ENCODE peak calls at places on chromosome 22, in ten cellular contexts. M is skeletal muscle cell; Q is ovary; X is stimulated activated naive CD8-positive, alpha-beta T cell treated with anti-CD3 and anti-CD28 coated beads, Interleukin-15, Interleukin-2, amounts not matched to agents 100 U/mL and 50 U/mL, for 24 hours; J is psoas muscle; P is naive thymus-derived CD8-positive, alpha-beta T cell; K is memory B cell; D is anterior cingulate cortex; T is HEK293T; C is fibroblast of pulmonary artery. B is an unnamed sample.

GRCh38 chr22:22214819-22215329 is 29.7 kb upstream of the VPREB1 start:
- DNase-seq in M (no peak), Q (no peak), X (no peak), J (no peak), P (no peak), K (no peak), D (no peak), T (no peak), C (no peak), B (no peak)

GRCh38 chr22:19242699-19243098 is 48.8 kb downstream of the CLTCL1 start:
- DNase-seq in M (no peak), Q (no peak), X (no peak), J (no peak), P (no peak), K (no peak), D (no peak), T (no peak), C (no peak), B (no peak)

GRCh38 chr22:19843107-19843856 is 11.4 kb downstream of the GNB1L start:
- DNase-seq in M (no peak), Q (no peak), X (no peak), J (peak; percentile 49), P (no peak), K (no peak), D (no peak), T (no peak), C (no peak), B (no peak)

GRCh38 chr22:20839837-20840645 is 18.6 kb downstream of the PI4KA start:
- DNase-seq in M (no peak), Q (no peak), X (no peak), J (no peak), P (no peak), K (no peak), D (no peak), T (no peak), C (no peak), B (no peak)

GRCh38 chr22:40418366-40419201 is 48.2 kb downstream of the SGSM3 start:
- DNase-seq in M (no peak), Q (no peak), X (peak; percentile 32), J (no peak), P (peak; percentile 78), K (no peak), D (no peak), T (no peak), C (no peak), B (no peak)

GRCh38 chr22:50139843-50140415 is 30.6 kb upstream of the PANX2 start:
- DNase-seq in M (no peak), Q (no peak), X (no peak), J (no peak), P (no peak), K (no peak), D (no peak), T (no peak), C (peak; percentile 20), B (no peak)

GRCh38 chr22:30186535-30186934 is 60.0 kb downstream of the LIF start:
- DNase-seq in M (no peak), Q (no peak), X (no peak), J (no peak), P (no peak), K (no peak), D (no peak), T (no peak), C (no peak), B (no peak)

GRCh38 chr22:50483977-50484853 is 2.4 kb upstream of the MIOX start:
- DNase-seq in M (no peak), Q (no peak), X (no peak), J (no peak), P (no peak), K (no peak), D (no peak), T (no peak), C (no peak), B (no peak)

GRCh38 chr22:33539902-33540751 is 380.1 kb downstream of the LARGE1 start:
- DNase-seq in M (no peak), Q (peak; percentile 77), X (no peak), J (peak; percentile 70), P (no peak), K (no peak), D (no peak), T (no peak), C (no peak), B (no peak)

GRCh38 chr22:28052818-28053217 is 133.8 kb upstream of the PITPNB start:
- DNase-seq in M (no peak), Q (no peak), X (no peak), J (no peak), P (no peak), K (no peak), D (no peak), T (no peak), C (no peak), B (no peak)

GRCh38 chr22:31616315-31616980 is 45.6 kb downstream of the PISD start:
- DNase-seq in M (no peak), Q (no peak), X (peak; percentile 64), J (no peak), P (no peak), K (no peak), D (no peak), T (no peak), C (no peak), B (no peak)

GRCh38 chr22:27335102-27335660 is 466.4 kb downstream of the MN1 start:
- DNase-seq in M (no peak), Q (no peak), X (no peak), J (no peak), P (no peak), K (no peak), D (no peak), T (no peak), C (no peak), B (no peak)

GRCh38 chr22:38034278-38034882 is 22.8 kb upstream of the PICK1 start:
- DNase-seq in M (peak; percentile 65), Q (peak; percentile 50), X (no peak), J (peak; percentile 79), P (no peak), K (no peak), D (no peak), T (peak; percentile 63), C (peak; percentile 93), B (no peak)

GRCh38 chr22:40006641-40007040 is 11.9 kb downstream of the FAM83F start:
- DNase-seq in M (no peak), Q (no peak), X (no peak), J (peak; percentile 27), P (no peak), K (no peak), D (no peak), T (no peak), C (no peak), B (no peak)

GRCh38 chr22:48680601-48681000 is 1147.1 kb downstream of the BRD1 start:
- DNase-seq in M (no peak), Q (no peak), X (no peak), J (no peak), P (no peak), K (no peak), D (no peak), T (no peak), C (no peak), B (no peak)

GRCh38 chr22:48185656-48186055 is 1423.2 kb downstream of the TBC1D22A start:
- DNase-seq in M (no peak), Q (no peak), X (no peak), J (no peak), P (no peak), K (no peak), D (no peak), T (no peak), C (no peak), B (no peak)

GRCh38 chr22:43821606-43822425 is 9.7 kb upstream of the EFCAB6 start:
- DNase-seq in M (no peak), Q (no peak), X (no peak), J (no peak), P (no peak), K (no peak), D (no peak), T (no peak), C (no peak), B (no peak)

GRCh38 chr22:32584650-32585049 is 110.0 kb downstream of the FBXO7 start:
- DNase-seq in M (peak; percentile 40), Q (no peak), X (no peak), J (no peak), P (no peak), K (no peak), D (no peak), T (no peak), C (peak; percentile 18), B (no peak)

GRCh38 chr22:25021976-25022711 is 69.6 kb downstream of the KIAA1671 start:
- DNase-seq in M (no peak), Q (no peak), X (no peak), J (no peak), P (no peak), K (no peak), D (no peak), T (no peak), C (no peak), B (no peak)

GRCh38 chr22:43955883-43956286 is 643 bp downstream of the SAMM50 start:
- DNase-seq in M (no peak), Q (no peak), X (no peak), J (no peak), P (no peak), K (no peak), D (no peak), T (no peak), C (peak; percentile 18), B (no peak)

GRCh38 chr22:28029201-28029948 is 110.3 kb upstream of the PITPNB start:
- DNase-seq in M (no peak), Q (no peak), X (no peak), J (peak; percentile 63), P (no peak), K (no peak), D (no peak), T (no peak), C (peak; percentile 90), B (no peak)